ENCODE peak calls at places on chromosomes 12 and 14, in ten cellular contexts. K, C, G, F, Q, X, B, A, E and M are unnamed samples.

GRCh38 chr12:108381793-108382436 is 42.8 kb upstream of the CMKLR1 start:
- DNase-seq in K (no peak), G (no peak), Q (no peak), E (no peak), X (no peak), A (no peak), C (no peak), F (no peak), B (no peak), M (no peak)

GRCh38 chr12:90842477-90842876 is 112.5 kb downstream of the CCER1 start:
- DNase-seq in F (no peak), B (no peak), E (no peak), A (no peak), X (no peak), G (no peak), C (no peak), K (no peak), Q (no peak), M (peak)

GRCh38 chr12:30754383-30754749 is 385 bp downstream of the CAPRIN2 start:
- DNase-seq in C (no peak), E (no peak), K (no peak), G (no peak), F (no peak), A (no peak), B (no peak), Q (peak), X (no peak), M (peak)

GRCh38 chr12:108373111-108373510 is 34.0 kb upstream of the CMKLR1 start:
- DNase-seq in A (no peak), G (no peak), C (no peak), B (no peak), E (no peak), X (no peak), F (no peak), Q (no peak), K (no peak), M (no peak)

GRCh38 chr14:58426819-58427288 is 477 bp downstream of the TIMM9 start:
- DNase-seq in Q (peak), C (peak), X (peak), B (no peak), E (peak), A (peak), G (peak), K (no peak), F (no peak), M (no peak)

GRCh38 chr14:74488788-74489397 is 4.2 kb downstream of the NPC2 start:
- DNase-seq in A (no peak), Q (no peak), K (no peak), B (no peak), E (peak), X (no peak), F (peak), C (no peak), G (no peak), M (no peak)

GRCh38 chr14:27845241-27845850 is 921.2 kb upstream of the FOXG1 start:
- DNase-seq in B (no peak), A (peak), Q (no peak), X (no peak), F (no peak), K (no peak), G (peak), E (no peak), C (no peak), M (no peak)

GRCh38 chr12:96078281-96078761 is 42.9 kb upstream of the LTA4H start:
- DNase-seq in C (no peak), K (no peak), B (no peak), E (peak), A (peak), Q (no peak), X (peak), F (no peak), G (peak), M (no peak)

GRCh38 chr12:21065845-21066244 is 65.1 kb upstream of the SLCO1B1 start:
- DNase-seq in B (no peak), C (no peak), A (no peak), Q (no peak), E (no peak), F (peak), X (no peak), K (no peak), G (no peak), M (no peak)

GRCh38 chr14:24032727-24033418 is 18.9 kb upstream of the CARMIL3 start:
- DNase-seq in E (peak), A (no peak), B (no peak), C (no peak), Q (no peak), G (no peak), K (no peak), X (peak), F (no peak), M (peak)

GRCh38 chr12:74539261-74539660 is 1.6 kb downstream of the ATXN7L3B start:
- DNase-seq in G (no peak), X (no peak), E (peak), Q (no peak), K (no peak), B (no peak), A (no peak), F (no peak), C (no peak), M (no peak)

GRCh38 chr12:74538491-74539258 is 1.0 kb downstream of the ATXN7L3B start:
- DNase-seq in K (no peak), A (no peak), Q (no peak), E (peak), C (no peak), F (no peak), G (no peak), X (no peak), B (no peak), M (no peak)

GRCh38 chr12:74537707-74538385 is at the start of gene ATXN7L3B:
- DNase-seq in K (peak), C (peak), X (peak), Q (peak), A (peak), B (peak), E (peak), F (peak), G (peak), M (peak)

GRCh38 chr12:74535536-74535935 is 2.1 kb upstream of the ATXN7L3B start:
- DNase-seq in C (no peak), Q (no peak), F (no peak), E (no peak), X (no peak), B (no peak), G (no peak), A (no peak), K (no peak), M (no peak)

DNA sequence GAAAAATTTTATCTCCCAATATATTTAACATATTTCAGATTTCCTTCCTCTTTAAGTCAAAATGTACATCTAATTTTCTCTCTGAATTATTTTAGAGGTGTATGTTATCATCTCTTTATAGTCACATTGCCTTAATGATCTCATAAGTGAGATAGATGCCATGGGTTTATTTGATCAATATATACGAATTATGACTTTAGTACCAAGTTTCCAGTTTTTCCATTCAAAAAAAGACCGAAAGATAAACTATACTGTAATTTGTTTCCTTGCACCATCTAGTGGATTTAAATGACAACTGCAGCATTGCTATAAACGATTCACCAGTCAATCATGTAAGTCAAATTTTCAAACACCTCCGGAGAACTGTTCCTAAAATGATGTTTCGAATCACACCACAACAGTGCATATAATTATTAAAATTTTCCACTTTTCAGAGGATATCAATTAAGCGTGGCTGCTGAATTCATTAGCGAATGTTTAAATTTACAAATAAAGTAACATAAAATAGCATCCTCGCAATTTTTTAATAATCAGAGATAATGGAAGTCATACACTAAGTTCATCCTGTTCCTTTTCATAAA is 419 bp upstream of the ATXN7L3B start:
- DNase-seq in C (no peak), B (no peak), E (peak), G (no peak), A (no peak), K (no peak), X (no peak), Q (no peak), F (peak), M (peak)
- H3K27ac ChIP-seq in C (peak), B (peak), E (peak), G (peak), A (no peak), K (peak), X (peak), Q (peak), F (peak), M (peak)

GRCh38 chr12:123889848-123890535 is 82.6 kb downstream of the CCDC92 start:
- DNase-seq in A (peak), C (no peak), F (no peak), Q (no peak), K (no peak), B (no peak), E (no peak), G (no peak), X (no peak), M (no peak)
- H3K27ac ChIP-seq in A (no peak), C (no peak), F (no peak), Q (no peak), K (no peak), B (no peak), E (no peak), G (no peak), X (no peak), M (no peak)

DNA sequence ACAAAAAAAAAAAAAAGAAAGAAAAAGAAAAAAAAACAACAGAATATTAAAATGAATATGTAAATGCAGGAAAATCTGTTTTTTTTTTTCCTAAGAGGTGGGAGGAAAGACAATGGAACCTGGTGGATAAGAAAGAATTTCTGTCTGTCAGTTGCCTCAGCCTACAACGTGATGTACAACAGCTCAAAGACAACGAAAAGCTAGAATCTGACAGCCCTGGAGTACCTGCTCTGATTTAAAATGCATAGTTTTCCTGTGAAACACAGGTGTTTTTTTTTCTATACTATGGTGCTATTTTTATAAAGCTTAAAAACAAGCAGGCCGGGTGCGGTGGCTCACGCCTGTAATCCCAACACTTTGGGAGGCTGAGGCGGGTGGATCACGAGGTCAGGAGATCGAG is 30.0 kb upstream of the ULK1 start:
- DNase-seq in C (no peak), A (no peak), K (no peak), E (no peak), B (no peak), F (no peak), G (no peak), X (no peak), Q (no peak), M (peak)
- H3K27ac ChIP-seq in C (no peak), A (no peak), K (no peak), E (no peak), B (no peak), F (no peak), G (no peak), X (no peak), Q (no peak), M (no peak)

DNA sequence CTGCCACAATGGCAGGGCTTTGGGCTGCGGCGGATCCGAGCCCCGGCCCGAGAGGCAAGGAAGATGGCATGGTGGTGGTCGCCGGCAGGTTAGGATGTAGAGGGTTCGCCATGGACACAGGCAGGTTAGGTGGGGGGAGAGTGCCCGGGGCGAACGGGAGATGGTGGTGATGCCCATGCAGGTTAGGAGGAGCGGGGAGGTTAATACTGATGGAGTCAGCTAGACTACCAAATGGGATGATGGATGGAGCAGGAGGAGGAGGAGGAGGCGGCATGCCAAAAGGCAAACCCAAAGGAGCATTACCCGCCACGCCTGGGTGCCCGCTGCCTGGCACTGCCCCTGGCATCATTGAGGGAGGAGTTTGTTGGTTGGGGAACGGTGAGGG is 6.2 kb downstream of the MYL6 start:
- DNase-seq in A (peak), E (no peak), C (no peak), Q (no peak), F (no peak), X (no peak), G (no peak), K (no peak), B (no peak), M (no peak)
- H3K27ac ChIP-seq in A (no peak), E (no peak), C (peak), Q (no peak), F (no peak), X (no peak), G (no peak), K (no peak), B (peak), M (no peak)